ENCODE peak calls at places on chromosomes 6 and 20, in eight cellular contexts. V is midbrain, L is H7, Y is upper lobe of right lung, K is progenitor cell of endocrine pancreas, T is NCI-H1694, E is ureter, G is PC-9. Q is an unnamed sample.

GRCh38 chr6:17454316-17455005 is 61.1 kb downstream of the CAP2 start:
- DNase-seq in L (no peak), E (no peak), T (no peak), Y (no peak), K (no peak), G (no peak), V (no peak), Q (no peak)

GRCh38 chr6:156557269-156557885 is 219.8 kb upstream of the ARID1B start:
- DNase-seq in Y (no peak), L (peak), G (no peak), T (peak), V (peak), E (no peak), K (peak), Q (peak)

GRCh38 chr6:42405025-42405424 is 46.7 kb downstream of the TRERF1 start:
- DNase-seq in T (no peak), K (no peak), V (no peak), Y (no peak), E (no peak), G (peak), L (no peak), Q (peak)

GRCh38 chr20:62386383-62387218 is at the start of gene RPS21:
- DNase-seq in V (peak), K (peak), Y (peak), T (peak), L (peak), G (peak), E (peak), Q (peak)

GRCh38 chr6:134196568-134197301 is 121.2 kb downstream of the SGK1 start:
- DNase-seq in T (no peak), K (no peak), G (no peak), E (no peak), L (no peak), V (no peak), Y (no peak), Q (no peak)

GRCh38 chr6:146871613-146872465 is 273.1 kb downstream of the ADGB start:
- DNase-seq in V (no peak), E (no peak), L (no peak), K (no peak), T (no peak), G (no peak), Y (no peak), Q (peak)

GRCh38 chr6:79718509-79719247 is 87.5 kb downstream of the SH3BGRL2 start:
- DNase-seq in Y (no peak), L (no peak), T (no peak), G (no peak), V (no peak), E (no peak), K (no peak), Q (no peak)

GRCh38 chr6:47852727-47853126 is 70.9 kb downstream of the OPN5 start:
- DNase-seq in Y (no peak), T (no peak), L (no peak), E (no peak), V (no peak), G (no peak), K (no peak), Q (no peak)

GRCh38 chr6:117514655-117515054 is 32.2 kb downstream of the DCBLD1 start:
- DNase-seq in Y (no peak), G (no peak), E (no peak), L (no peak), T (no peak), K (no peak), V (no peak), Q (no peak)

GRCh38 chr20:4819901-4820300 is 98.2 kb downstream of the PRND start:
- DNase-seq in T (no peak), Y (no peak), V (no peak), L (no peak), G (no peak), K (no peak), E (no peak), Q (no peak)

GRCh38 chr20:25036331-25036936 is 21.5 kb downstream of the ACSS1 start:
- DNase-seq in T (no peak), E (no peak), G (no peak), V (peak), K (no peak), L (no peak), Y (no peak), Q (peak)

GRCh38 chr6:167094820-167095637 is 27.9 kb upstream of the CCR6 start:
- DNase-seq in Y (no peak), K (no peak), G (no peak), V (no peak), E (no peak), L (no peak), T (no peak), Q (no peak)

GRCh38 chr20:34515484-34516037 is 661 bp upstream of the DYNLRB1 start:
- DNase-seq in V (no peak), G (no peak), Y (peak), E (peak), L (peak), T (peak), K (peak), Q (peak)

GRCh38 chr20:8049321-8049720 is 29.8 kb upstream of the TMX4 start:
- DNase-seq in G (no peak), T (no peak), E (no peak), V (no peak), L (no peak), K (no peak), Y (no peak), Q (no peak)

GRCh38 chr20:4174909-4175308 is 159.6 kb upstream of the RNF24 start:
- DNase-seq in K (no peak), V (no peak), Y (no peak), E (no peak), G (no peak), L (peak), T (no peak), Q (no peak)

GRCh38 chr6:33008944-33009861 is at the start of gene HLA-DOA:
- DNase-seq in Y (no peak), E (peak), G (no peak), L (peak), K (no peak), T (no peak), V (no peak), Q (no peak)

GRCh38 chr20:58471161-58471834 is 43.9 kb downstream of the APCDD1L start:
- DNase-seq in L (peak), T (no peak), G (no peak), E (no peak), K (no peak), Y (peak), V (no peak), Q (no peak)

GRCh38 chr6:134740473-134741192 is 209.3 kb downstream of the ALDH8A1 start:
- DNase-seq in G (peak), L (no peak), K (no peak), V (no peak), E (no peak), Y (no peak), T (no peak), Q (peak)

GRCh38 chr20:63026582-63027424 is 20.0 kb upstream of the BHLHE23 start:
- DNase-seq in G (no peak), Y (peak), V (no peak), L (peak), E (no peak), K (no peak), T (no peak), Q (no peak)

GRCh38 chr6:85405175-85405852 is 44.6 kb upstream of the NT5E start:
- DNase-seq in V (no peak), L (no peak), K (no peak), T (no peak), Y (no peak), E (no peak), G (no peak), Q (peak)

GRCh38 chr20:2692036-2692885 is at the start of gene EBF4:
- DNase-seq in K (peak), G (no peak), E (no peak), T (no peak), L (peak), Y (no peak), V (peak), Q (no peak)

GRCh38 chr20:40690836-40691565 is 2.0 kb upstream of the MAFB start:
- DNase-seq in Y (no peak), E (no peak), T (no peak), K (no peak), G (no peak), V (no peak), L (peak), Q (no peak)

GRCh38 chr20:41029150-41029872 is 689 bp downstream of the TOP1 start:
- DNase-seq in G (peak), E (peak), V (no peak), Y (peak), K (no peak), L (peak), T (peak), Q (peak)

GRCh38 chr6:139030211-139030530 is 1.6 kb downstream of the ABRACL start:
- DNase-seq in V (no peak), G (no peak), E (no peak), T (no peak), Y (no peak), K (no peak), L (peak), Q (no peak)

GRCh38 chr6:165308926-165309731 is at the start of gene C6orf118:
- DNase-seq in Y (no peak), G (no peak), T (no peak), L (peak), E (peak), K (peak), V (peak), Q (peak)

GRCh38 chr6:117840541-117840983 is 66.5 kb upstream of the SLC35F1 start:
- DNase-seq in E (no peak), K (peak), Y (no peak), V (no peak), T (peak), G (peak), L (peak), Q (peak)

GRCh38 chr20:2230671-2231488 is 64.9 kb upstream of the TGM3 start:
- DNase-seq in E (no peak), T (no peak), G (no peak), L (no peak), Y (no peak), V (no peak), K (no peak), Q (no peak)

GRCh38 chr6:52649521-52649920 is 21.4 kb upstream of the TMEM14A start:
- DNase-seq in T (no peak), E (no peak), L (no peak), V (no peak), Y (no peak), K (no peak), G (no peak), Q (no peak)